ENCODE peak calls at places on chromosomes 3 and 15, in six cellular contexts. One of them, this sample, is unnamed.

GRCh38 chr15:89728254-89728653 is 22.8 kb downstream of the MESP1 start:
- DNase-seq in H1: no peak
- DNase-seq in GM12878: no peak
- DNase-seq in HepG2: no peak
- DNase-seq in K562: no peak
- DNase-seq in HCT116: no peak
- DNase-seq in this sample: no peak

GRCh38 chr3:134308350-134308891 is 57.8 kb upstream of the RYK start:
- DNase-seq in GM12878: peak; percentile 8
- DNase-seq in HCT116: peak; percentile 63
- DNase-seq in K562: peak; percentile 69
- DNase-seq in H1: peak; percentile 95
- DNase-seq in HepG2: peak; percentile 74
- DNase-seq in this sample: peak; percentile 88

GRCh38 chr3:31274406-31275024 is 258.2 kb upstream of the STT3B start:
- DNase-seq in HepG2: no peak
- DNase-seq in GM12878: no peak
- DNase-seq in H1: no peak
- DNase-seq in K562: no peak
- DNase-seq in HCT116: no peak
- DNase-seq in this sample: no peak

GRCh38 chr3:24640330-24640877 is 145.8 kb upstream of the THRB start:
- DNase-seq in H1: no peak
- DNase-seq in GM12878: no peak
- DNase-seq in HepG2: peak; percentile 15
- DNase-seq in K562: no peak
- DNase-seq in HCT116: peak; percentile 27
- DNase-seq in this sample: peak; percentile 19

GRCh38 chr3:60575726-60576272 is 675.5 kb downstream of the FHIT start:
- DNase-seq in K562: no peak
- DNase-seq in H1: no peak
- DNase-seq in GM12878: no peak
- DNase-seq in HCT116: no peak
- DNase-seq in HepG2: no peak
- DNase-seq in this sample: no peak

GRCh38 chr3:71168961-71169411 is 414.5 kb downstream of the FOXP1 start:
- DNase-seq in H1: no peak
- DNase-seq in HCT116: no peak
- DNase-seq in HepG2: no peak
- DNase-seq in GM12878: no peak
- DNase-seq in K562: no peak
- DNase-seq in this sample: no peak

GRCh38 chr3:81931852-81932251 is 170.4 kb upstream of the GBE1 start:
- DNase-seq in K562: no peak
- DNase-seq in HepG2: no peak
- DNase-seq in HCT116: no peak
- DNase-seq in GM12878: no peak
- DNase-seq in H1: no peak
- DNase-seq in this sample: no peak

GRCh38 chr15:73924258-73924921 is 1.9 kb upstream of the LOXL1 start:
- DNase-seq in GM12878: no peak
- DNase-seq in HepG2: no peak
- DNase-seq in K562: no peak
- DNase-seq in H1: peak; percentile 55
- DNase-seq in HCT116: no peak
- DNase-seq in this sample: no peak

GRCh38 chr15:97036301-97036700 is 705.8 kb downstream of the NR2F2 start:
- DNase-seq in GM12878: no peak
- DNase-seq in H1: no peak
- DNase-seq in HCT116: no peak
- DNase-seq in HepG2: no peak
- DNase-seq in K562: no peak
- DNase-seq in this sample: no peak

GRCh38 chr15:45122719-45123118 is 7.0 kb downstream of the DUOXA1 start:
- DNase-seq in HepG2: no peak
- DNase-seq in K562: no peak
- DNase-seq in H1: no peak
- DNase-seq in HCT116: no peak
- DNase-seq in GM12878: no peak
- DNase-seq in this sample: no peak

GRCh38 chr15:77974098-77974414 is 103.5 kb downstream of the TBC1D2B start:
- DNase-seq in HepG2: no peak
- DNase-seq in K562: no peak
- DNase-seq in HCT116: no peak
- DNase-seq in GM12878: no peak
- DNase-seq in H1: peak; percentile 33
- DNase-seq in this sample: no peak

GRCh38 chr3:18061737-18062136 is 319.3 kb upstream of the TBC1D5 start:
- DNase-seq in GM12878: no peak
- DNase-seq in K562: no peak
- DNase-seq in HCT116: no peak
- DNase-seq in H1: no peak
- DNase-seq in HepG2: no peak
- DNase-seq in this sample: no peak

GRCh38 chr3:63679181-63679580 is 26.7 kb downstream of the SNTN start:
- DNase-seq in H1: no peak
- DNase-seq in HepG2: no peak
- DNase-seq in K562: no peak
- DNase-seq in GM12878: no peak
- DNase-seq in HCT116: no peak
- DNase-seq in this sample: no peak

GRCh38 chr3:155204851-155205250 is 88.6 kb downstream of the STRIT1 start:
- DNase-seq in HCT116: no peak
- DNase-seq in K562: no peak
- DNase-seq in HepG2: no peak
- DNase-seq in GM12878: no peak
- DNase-seq in H1: no peak
- DNase-seq in this sample: no peak
- TF ChIP-seq JUND in HCT116: no peak
- TF ChIP-seq JUND in K562: no peak
- TF ChIP-seq JUND in HepG2: no peak
- TF ChIP-seq JUND in GM12878: no peak
- TF ChIP-seq JUND in H1: no peak
- TF ChIP-seq JUND in this sample: no peak

GRCh38 chr3:69426291-69426690 is 40.4 kb upstream of the FRMD4B start:
- DNase-seq in HCT116: no peak
- DNase-seq in GM12878: no peak
- DNase-seq in K562: no peak
- DNase-seq in H1: no peak
- DNase-seq in HepG2: no peak
- DNase-seq in this sample: no peak

GRCh38 chr3:69420781-69421520 is 35.1 kb upstream of the FRMD4B start:
- DNase-seq in H1: no peak
- DNase-seq in GM12878: no peak
- DNase-seq in HepG2: no peak
- DNase-seq in HCT116: no peak
- DNase-seq in K562: no peak
- DNase-seq in this sample: no peak

GRCh38 chr3:69422751-69423150 is 36.9 kb upstream of the FRMD4B start:
- DNase-seq in K562: no peak
- DNase-seq in GM12878: no peak
- DNase-seq in H1: no peak
- DNase-seq in HepG2: no peak
- DNase-seq in HCT116: no peak
- DNase-seq in this sample: no peak

GRCh38 chr3:69425249-69425648 is 39.4 kb upstream of the FRMD4B start:
- DNase-seq in H1: no peak
- DNase-seq in GM12878: no peak
- DNase-seq in HepG2: peak; percentile 14
- DNase-seq in K562: peak; percentile 4
- DNase-seq in HCT116: peak; percentile 21
- DNase-seq in this sample: no peak

GRCh38 chr3:69423756-69424155 is 37.9 kb upstream of the FRMD4B start:
- DNase-seq in K562: no peak
- DNase-seq in HCT116: no peak
- DNase-seq in H1: no peak
- DNase-seq in HepG2: no peak
- DNase-seq in GM12878: no peak
- DNase-seq in this sample: no peak
- TF ChIP-seq JUND in K562: no peak
- TF ChIP-seq JUND in HCT116: no peak
- TF ChIP-seq JUND in H1: no peak
- TF ChIP-seq JUND in HepG2: no peak
- TF ChIP-seq JUND in GM12878: no peak
- TF ChIP-seq JUND in this sample: no peak

GRCh38 chr3:100912976-100913375 is 80.2 kb downstream of the ABI3BP start:
- DNase-seq in H1: no peak
- DNase-seq in GM12878: no peak
- DNase-seq in HepG2: no peak
- DNase-seq in K562: no peak
- DNase-seq in HCT116: no peak
- DNase-seq in this sample: no peak

GRCh38 chr3:100913870-100914654 is 79.2 kb downstream of the ABI3BP start:
- DNase-seq in HepG2: no peak
- DNase-seq in HCT116: no peak
- DNase-seq in H1: no peak
- DNase-seq in K562: no peak
- DNase-seq in GM12878: no peak
- DNase-seq in this sample: no peak

GRCh38 chr3:100912571-100912970 is 80.7 kb downstream of the ABI3BP start:
- DNase-seq in GM12878: no peak
- DNase-seq in HepG2: no peak
- DNase-seq in H1: no peak
- DNase-seq in K562: no peak
- DNase-seq in HCT116: no peak
- DNase-seq in this sample: no peak

GRCh38 chr3:100911956-100912355 is 81.3 kb downstream of the ABI3BP start:
- DNase-seq in HCT116: no peak
- DNase-seq in HepG2: no peak
- DNase-seq in H1: no peak
- DNase-seq in K562: no peak
- DNase-seq in GM12878: no peak
- DNase-seq in this sample: no peak

DNA sequence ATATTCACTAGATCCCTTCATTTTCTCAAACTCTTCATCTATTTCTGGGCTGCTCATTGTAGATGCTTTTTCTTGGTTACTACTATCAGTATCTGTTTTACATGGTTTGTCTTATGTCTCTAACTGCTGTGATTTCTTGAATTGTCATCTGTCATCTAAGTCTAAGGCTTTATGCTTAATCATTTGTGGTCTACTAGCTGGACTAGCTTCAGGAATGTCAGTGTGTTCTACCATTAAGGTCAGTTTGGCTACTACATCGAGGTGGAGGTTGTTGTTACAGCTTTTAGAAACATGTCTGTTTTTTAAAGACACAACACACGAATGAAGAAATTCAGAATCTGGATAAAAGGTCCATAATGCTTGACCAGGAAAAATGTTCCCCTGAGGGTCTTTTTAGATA is 82.2 kb downstream of the ABI3BP start:
- DNase-seq in K562: no peak
- DNase-seq in HepG2: no peak
- DNase-seq in GM12878: no peak
- DNase-seq in H1: no peak
- DNase-seq in HCT116: no peak
- DNase-seq in this sample: no peak
- TF ChIP-seq JUND in K562: no peak
- TF ChIP-seq JUND in HepG2: no peak
- TF ChIP-seq JUND in GM12878: no peak
- TF ChIP-seq JUND in H1: no peak
- TF ChIP-seq JUND in HCT116: no peak
- TF ChIP-seq JUND in this sample: no peak

GRCh38 chr15:31214864-31215489 is 111.7 kb upstream of the KLF13 start:
- DNase-seq in HepG2: no peak
- DNase-seq in HCT116: no peak
- DNase-seq in K562: no peak
- DNase-seq in GM12878: no peak
- DNase-seq in H1: no peak
- DNase-seq in this sample: no peak
- TF ChIP-seq JUND in HepG2: no peak
- TF ChIP-seq JUND in HCT116: no peak
- TF ChIP-seq JUND in K562: no peak
- TF ChIP-seq JUND in GM12878: no peak
- TF ChIP-seq JUND in H1: no peak
- TF ChIP-seq JUND in this sample: no peak

DNA sequence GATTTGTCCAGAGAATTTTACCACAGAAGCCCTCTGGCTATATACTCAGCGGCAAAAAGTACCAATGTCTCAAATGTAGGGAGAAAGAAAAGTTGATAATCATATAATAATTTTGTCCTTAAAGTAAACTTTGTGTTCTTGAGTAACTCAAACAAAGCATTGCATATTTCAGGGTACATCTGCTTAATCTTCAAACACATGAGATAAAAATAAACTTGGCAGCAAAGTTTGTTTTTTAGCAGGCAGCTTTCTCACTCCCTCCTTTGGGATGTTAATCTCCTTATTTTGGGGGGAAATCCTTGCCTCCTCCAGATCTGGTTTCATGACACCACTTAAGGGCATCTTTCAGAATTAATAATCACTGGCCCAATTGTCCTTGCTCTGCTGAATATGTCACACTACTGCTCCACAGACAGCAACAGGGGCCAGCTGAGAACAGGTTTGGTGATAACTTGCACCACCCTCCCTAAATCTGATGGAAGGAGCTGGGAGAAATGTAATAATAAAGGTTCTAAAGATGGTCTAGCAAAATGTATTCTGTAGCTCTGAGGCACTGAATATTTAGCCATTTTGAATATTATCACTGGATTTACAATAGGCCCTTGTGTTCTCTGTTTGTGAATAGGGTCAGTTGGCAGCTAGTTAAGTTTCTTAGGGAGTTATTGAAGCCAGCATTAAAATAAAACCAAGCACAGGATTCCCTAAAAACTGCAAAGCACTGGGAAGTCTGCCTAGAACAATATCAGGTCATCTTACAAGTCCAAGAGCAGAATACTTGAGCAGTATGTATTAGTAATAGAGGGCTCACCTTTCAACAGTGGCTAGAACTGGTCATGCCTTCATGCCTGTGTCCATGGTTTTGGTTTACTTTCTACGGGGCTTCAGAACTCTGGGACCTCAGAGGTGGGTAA is 79.2 kb downstream of the EFL1 start:
- DNase-seq in HCT116: no peak
- DNase-seq in H1: no peak
- DNase-seq in K562: no peak
- DNase-seq in HepG2: no peak
- DNase-seq in GM12878: no peak
- DNase-seq in this sample: no peak
- TF ChIP-seq JUND in HCT116: no peak
- TF ChIP-seq JUND in H1: no peak
- TF ChIP-seq JUND in K562: no peak
- TF ChIP-seq JUND in HepG2: no peak
- TF ChIP-seq JUND in GM12878: no peak
- TF ChIP-seq JUND in this sample: no peak